ENCODE peak calls at places on chromosomes 2 and 18, in seven cellular contexts. L is aorta, B is ACHN, V is posterior cingulate gyrus, X is brain pericyte, T is NCI-H1105 treated with DMSO at 0.1 percent for 48 hours, F is Right ventricle myocardium superior. K is an unnamed sample.

GRCh38 chr18:13542520-13542847 is 183.9 kb downstream of the FAM210A start:
- DNase-seq in F (no peak), L (no peak), V (no peak), T (no peak), X (no peak), B (no peak), K (no peak)

GRCh38 chr18:34787931-34788532 is 77.9 kb downstream of the DTNA start:
- DNase-seq in X (peak; percentile 17), T (peak; percentile 82), B (peak; percentile 65), V (no peak), F (peak; percentile 41), L (no peak), K (peak; percentile 2)

GRCh38 chr2:45834372-45834771 is 182.9 kb downstream of the PRKCE start:
- DNase-seq in L (no peak), T (no peak), V (no peak), F (no peak), X (no peak), B (no peak), K (no peak)

GRCh38 chr18:13425357-13426095 is 207.0 kb downstream of the LDLRAD4 start:
- DNase-seq in X (no peak), L (no peak), B (no peak), F (no peak), T (no peak), V (no peak), K (no peak)

GRCh38 chr2:215003001-215003400 is 135.4 kb downstream of the ABCA12 start:
- DNase-seq in F (no peak), L (no peak), X (no peak), T (no peak), B (no peak), V (peak; percentile 77), K (no peak)

GRCh38 chr2:225056330-225057073 is 14.2 kb upstream of the DOCK10 start:
- DNase-seq in X (no peak), F (no peak), T (no peak), B (no peak), L (no peak), V (no peak), K (no peak)

GRCh38 chr18:6441201-6441600 is 26.5 kb upstream of the L3MBTL4 start:
- DNase-seq in X (no peak), T (no peak), L (no peak), B (no peak), V (no peak), F (no peak), K (no peak)

GRCh38 chr18:67358947-67359346 is 157.6 kb downstream of the DSEL start:
- DNase-seq in B (no peak), V (no peak), F (no peak), L (no peak), T (no peak), X (no peak), K (no peak)

GRCh38 chr2:37635359-37636208 is 35.9 kb downstream of the CDC42EP3 start:
- DNase-seq in L (peak; percentile 65), B (no peak), X (no peak), F (no peak), T (no peak), V (no peak), K (peak; percentile 60)

GRCh38 chr2:99841749-99842148 is 300.6 kb downstream of the AFF3 start:
- DNase-seq in V (no peak), L (no peak), B (no peak), X (no peak), F (no peak), T (no peak), K (no peak)

GRCh38 chr2:46377287-46377605 is 80.0 kb downstream of the EPAS1 start:
- DNase-seq in B (no peak), L (no peak), F (no peak), T (no peak), V (no peak), X (no peak), K (no peak)

GRCh38 chr2:227340106-227340505 is 15.1 kb downstream of the MFF start:
- DNase-seq in V (no peak), B (no peak), F (no peak), T (no peak), X (no peak), L (no peak), K (no peak)